ENCODE peak calls at places on chromosomes 1 and 21, in five cellular contexts. W is HFF-Myc, T is GM10248, Y is pancreas, S is GM20000. G is an unnamed sample.

GRCh38 chr1:92537333-92537884 is 50.7 kb upstream of the GFI1 start:
- DNase-seq in W (no peak), T (no peak), Y (no peak), S (no peak), G (no peak)

GRCh38 chr1:213982814-213983588 is 4.8 kb upstream of the PROX1 start:
- DNase-seq in W (no peak), T (no peak), Y (peak), S (peak), G (no peak)

GRCh38 chr21:45893166-45894106 is 88.1 kb upstream of the COL6A1 start:
- DNase-seq in W (no peak), T (no peak), Y (peak), S (no peak), G (no peak)

GRCh38 chr1:147391114-147391513 is 148.6 kb downstream of the CHD1L start:
- DNase-seq in W (no peak), T (no peak), Y (no peak), S (no peak), G (no peak)

GRCh38 chr1:178683304-178683703 is 41.7 kb upstream of the RALGPS2 start:
- DNase-seq in W (no peak), T (no peak), Y (no peak), S (no peak), G (no peak)

GRCh38 chr1:22471078-22471477 is 19.4 kb downstream of the ZBTB40 start:
- DNase-seq in W (no peak), T (no peak), Y (peak), S (no peak), G (no peak)

GRCh38 chr1:215071078-215071477 is 11.5 kb upstream of the KCNK2 start:
- DNase-seq in W (no peak), T (no peak), Y (no peak), S (no peak), G (no peak)

GRCh38 chr1:109786531-109787021 is 22.9 kb upstream of the EPS8L3 start:
- DNase-seq in W (no peak), T (no peak), Y (no peak), S (no peak), G (no peak)

GRCh38 chr1:17080881-17081280 is 27.0 kb upstream of the SDHB start:
- DNase-seq in W (no peak), T (no peak), Y (peak), S (no peak), G (no peak)

GRCh38 chr1:25168193-25169071 is 63.9 kb downstream of the SYF2 start:
- DNase-seq in W (no peak), T (no peak), Y (no peak), S (no peak), G (no peak)

GRCh38 chr1:11364170-11364569 is 91.2 kb downstream of the UBIAD1 start:
- DNase-seq in W (no peak), T (no peak), Y (no peak), S (no peak), G (peak)

GRCh38 chr1:53519412-53519811 is 60.2 kb downstream of the DMRTB1 start:
- DNase-seq in W (no peak), T (no peak), Y (no peak), S (no peak), G (no peak)

GRCh38 chr1:54413295-54413694 is 7.1 kb upstream of the SSBP3 start:
- DNase-seq in W (peak), T (no peak), Y (no peak), S (no peak), G (no peak)

GRCh38 chr1:109786107-109786470 is 22.4 kb upstream of the EPS8L3 start:
- DNase-seq in W (no peak), T (no peak), Y (peak), S (no peak), G (no peak)

GRCh38 chr1:156657971-156658319 is 16.0 kb downstream of the BCAN start:
- DNase-seq in W (no peak), T (no peak), Y (no peak), S (no peak), G (no peak)

GRCh38 chr1:53295746-53296722 is 31.8 kb downstream of the LRP8 start:
- DNase-seq in W (no peak), T (peak), Y (no peak), S (peak), G (peak)

GRCh38 chr1:202656951-202657646 is 53.2 kb downstream of the SYT2 start:
- DNase-seq in W (peak), T (no peak), Y (no peak), S (no peak), G (no peak)

GRCh38 chr1:212039622-212040021 is 4.1 kb downstream of the DTL start:
- DNase-seq in W (no peak), T (no peak), Y (no peak), S (no peak), G (no peak)

GRCh38 chr1:41791667-41792484 is 126.8 kb downstream of the HIVEP3 start:
- DNase-seq in W (no peak), T (no peak), Y (no peak), S (no peak), G (no peak)

GRCh38 chr1:41792485-41792770 is 126.3 kb downstream of the HIVEP3 start:
- DNase-seq in W (no peak), T (no peak), Y (no peak), S (no peak), G (no peak)

GRCh38 chr1:41799205-41799604 is 119.5 kb downstream of the HIVEP3 start:
- DNase-seq in W (no peak), T (no peak), Y (no peak), S (no peak), G (no peak)

GRCh38 chr1:41794031-41794430 is 124.7 kb downstream of the HIVEP3 start:
- DNase-seq in W (no peak), T (no peak), Y (no peak), S (no peak), G (no peak)

DNA sequence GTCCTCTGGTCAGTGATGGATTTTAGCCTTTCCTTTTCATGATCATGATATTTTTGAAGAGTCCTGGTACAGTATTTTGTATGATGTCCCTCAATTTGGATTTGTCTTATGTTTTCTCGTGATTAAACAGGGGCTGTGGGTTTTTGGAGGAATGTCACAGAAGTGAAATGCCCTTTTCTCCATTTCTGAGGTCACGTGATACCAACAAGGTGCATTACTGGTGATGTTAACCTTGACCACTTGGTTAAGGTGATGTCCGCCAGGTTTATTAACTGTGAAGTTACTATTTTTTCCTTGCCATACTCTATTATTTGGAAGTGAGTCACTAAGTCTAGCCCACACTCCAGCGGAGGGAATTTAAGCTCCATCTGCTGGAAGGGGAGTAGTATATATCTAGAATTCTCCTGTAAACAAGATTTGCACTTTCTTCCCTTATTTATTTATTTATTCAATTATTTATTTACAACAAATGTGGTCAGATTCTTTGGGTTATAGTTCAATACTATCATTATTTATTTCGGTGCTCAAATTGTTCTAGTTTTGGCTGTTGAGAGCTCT is 123.4 kb downstream of the HIVEP3 start:
- DNase-seq in W (no peak), T (no peak), Y (no peak), S (no peak), G (no peak)
- TF ChIP-seq CTCF in W (peak), T (no peak), Y (no peak), S (no peak), G (no peak)

DNA sequence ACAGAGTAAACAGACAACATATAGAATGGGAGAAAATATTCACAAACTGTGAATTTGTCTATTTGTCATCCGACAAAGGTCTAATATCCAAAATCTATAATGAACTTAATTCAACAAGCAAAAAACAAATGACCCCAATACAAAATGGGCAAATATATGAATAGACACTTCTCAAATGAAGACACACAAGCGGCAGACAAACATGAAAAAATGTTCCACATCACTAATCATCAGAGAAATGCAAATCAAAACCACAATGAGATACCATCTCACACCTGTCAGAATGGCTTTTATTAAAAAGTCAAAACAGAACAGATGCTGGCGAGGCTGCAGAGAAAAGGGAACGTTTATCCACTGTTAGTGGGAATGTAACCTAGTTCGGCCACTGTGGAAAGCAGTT is 72.7 kb downstream of the SMYD3 start:
- DNase-seq in W (no peak), T (no peak), Y (no peak), S (no peak), G (no peak)
- TF ChIP-seq CTCF in W (no peak), T (no peak), Y (no peak), S (no peak), G (no peak)

DNA sequence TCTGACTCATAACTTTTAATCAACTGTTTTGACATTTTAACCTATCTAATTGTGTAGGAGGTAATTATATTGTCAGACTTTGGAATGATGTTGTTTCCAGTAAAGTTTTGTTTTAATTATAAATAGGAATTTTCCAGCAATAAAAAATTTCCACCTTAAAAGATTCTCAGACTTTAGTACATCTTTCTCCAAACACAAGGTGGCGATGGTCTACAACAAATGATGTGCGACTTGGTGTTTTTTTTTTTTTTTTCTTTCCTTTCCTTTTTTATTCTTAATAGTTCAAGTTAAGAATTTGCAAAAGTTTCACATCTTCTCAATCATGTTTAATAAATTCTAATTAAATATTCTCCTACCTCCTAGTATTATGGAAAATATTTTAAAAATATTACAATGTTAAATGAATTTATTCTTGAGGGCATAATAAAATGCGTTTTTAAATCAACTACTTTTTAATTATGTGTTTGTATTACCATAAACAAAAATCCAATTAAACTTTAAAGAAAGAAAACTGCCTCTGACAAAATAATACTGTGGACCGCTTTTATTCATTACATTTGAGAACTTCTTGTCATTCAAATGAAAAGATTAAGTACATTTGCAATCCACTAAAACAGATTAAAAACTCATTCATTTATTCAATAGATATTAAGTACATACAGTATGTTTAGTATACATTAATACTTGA is 4.4 kb upstream of the ADAMTS1 start:
- DNase-seq in W (no peak), T (no peak), Y (no peak), S (no peak), G (no peak)
- TF ChIP-seq CTCF in W (peak), T (peak), Y (no peak), S (no peak), G (no peak)

GRCh38 chr1:183281039-183281438 is 95.0 kb downstream of the LAMC2 start:
- DNase-seq in W (no peak), T (no peak), Y (no peak), S (no peak), G (no peak)
- TF ChIP-seq CTCF in W (no peak), T (no peak), Y (no peak), S (no peak), G (no peak)

DNA sequence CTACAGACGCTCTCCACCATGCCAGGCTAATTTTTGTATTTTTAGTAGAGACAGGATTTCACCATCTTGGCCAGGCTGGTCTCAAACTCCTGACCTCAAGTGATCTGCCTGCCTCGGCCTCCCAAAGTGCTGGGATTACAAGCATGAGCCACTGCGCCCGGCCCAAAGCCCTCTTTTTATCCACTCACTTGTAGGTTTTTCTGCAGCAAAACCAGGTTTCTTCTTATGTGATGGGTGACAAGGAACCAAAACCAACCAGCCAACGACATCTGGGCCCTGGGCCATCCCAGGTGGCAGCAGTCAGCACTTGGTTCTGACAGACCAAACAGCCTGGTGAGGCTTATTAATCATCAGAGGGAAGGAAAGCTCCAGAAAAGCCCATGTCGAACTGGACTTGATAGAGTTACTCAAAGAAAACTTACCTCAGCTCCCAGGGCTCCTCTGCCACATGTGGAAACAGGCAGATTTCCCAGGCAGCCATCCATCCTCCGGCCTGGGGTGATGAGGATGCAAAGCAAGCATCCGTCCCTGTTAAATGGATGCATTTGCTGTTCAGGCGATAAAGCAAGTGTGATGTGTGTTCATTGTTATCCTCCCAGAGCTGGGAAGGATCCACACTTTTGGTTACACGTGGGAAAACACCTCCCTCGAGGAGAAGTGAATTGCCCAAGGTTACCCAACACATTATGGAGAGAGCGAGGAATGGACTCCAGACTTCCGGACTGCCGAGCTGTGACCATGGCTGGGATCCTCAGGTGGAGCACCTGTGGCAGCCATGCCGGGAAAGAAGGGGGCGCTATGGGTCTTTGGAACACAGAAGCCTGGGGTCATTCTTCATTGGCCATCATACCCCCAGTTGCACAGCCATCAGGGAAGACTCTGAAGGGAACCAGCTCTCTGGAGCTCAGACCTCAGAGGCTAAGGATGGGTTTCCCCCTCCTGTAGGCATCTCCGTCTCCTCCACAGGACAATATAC is 118.8 kb downstream of the HUNK start:
- DNase-seq in W (no peak), T (no peak), Y (no peak), S (no peak), G (no peak)
- TF ChIP-seq CTCF in W (peak), T (no peak), Y (no peak), S (no peak), G (no peak)

DNA sequence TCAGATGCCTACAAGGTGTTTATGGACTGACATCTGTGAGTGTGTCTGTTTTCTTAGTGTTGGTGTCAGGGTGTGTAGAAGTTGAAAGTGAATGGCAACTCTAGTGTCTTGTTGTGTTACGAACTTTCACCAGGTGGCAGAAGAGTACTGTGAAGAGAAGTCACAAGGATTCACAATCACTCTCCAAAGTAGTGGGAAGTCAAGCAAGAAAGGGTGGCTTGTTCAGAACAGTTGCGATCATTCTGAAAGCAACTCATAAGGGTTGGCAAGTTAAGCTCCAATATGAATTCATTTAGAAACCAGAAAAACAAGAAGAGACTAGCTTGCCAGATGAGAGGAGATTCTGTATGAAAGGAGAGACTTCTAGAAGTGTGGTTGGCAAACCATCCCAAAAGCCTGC is 86.1 kb downstream of the FASLG start:
- DNase-seq in W (peak), T (peak), Y (no peak), S (peak), G (peak)
- TF ChIP-seq CTCF in W (peak), T (peak), Y (no peak), S (peak), G (peak)

DNA sequence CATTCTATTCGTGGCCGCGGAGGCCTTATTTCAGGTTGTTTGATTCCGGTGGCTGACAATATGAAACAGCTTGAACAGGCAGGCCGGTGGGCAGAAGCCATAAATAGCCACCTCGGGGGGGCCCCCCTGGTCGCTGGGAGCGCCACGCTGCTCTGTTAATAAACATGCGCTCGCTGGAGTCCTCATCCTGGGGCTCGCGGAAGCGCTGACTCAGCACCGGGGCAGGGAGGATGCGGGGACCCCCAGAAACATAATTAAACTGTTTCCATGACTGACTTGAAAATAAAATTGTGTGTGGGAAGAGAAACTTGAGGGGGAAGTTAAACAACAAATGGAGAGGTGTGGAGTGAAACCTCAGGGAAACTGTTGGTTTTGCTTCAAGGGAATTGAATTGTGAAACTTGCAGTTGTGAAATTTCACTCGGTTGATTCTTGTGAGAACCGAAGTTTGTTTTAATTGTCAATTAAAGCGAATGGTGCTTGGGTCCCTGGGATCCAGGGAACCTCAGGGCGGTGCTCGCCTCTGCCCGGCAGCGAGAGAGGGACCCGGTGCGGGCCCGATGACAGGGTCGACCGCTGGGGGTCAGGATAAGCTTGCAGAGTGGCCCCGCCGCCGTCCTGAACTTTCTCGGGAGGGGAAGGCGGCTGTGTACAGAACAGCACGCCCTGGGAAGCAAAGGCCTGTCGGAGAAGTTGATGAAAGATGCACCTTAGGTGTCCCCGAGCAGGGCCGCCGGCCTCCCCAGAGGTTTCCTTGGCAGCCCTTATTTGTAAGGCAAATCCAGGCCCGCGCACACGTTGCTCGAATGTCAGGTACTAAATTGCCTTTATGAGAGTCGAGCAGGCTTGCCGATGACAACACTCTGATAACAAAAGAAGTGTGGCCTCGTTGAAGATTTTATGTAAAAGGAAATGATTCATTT is 176.9 kb upstream of the LMO4 start:
- DNase-seq in W (no peak), T (peak), Y (peak), S (peak), G (peak)
- TF ChIP-seq CTCF in W (no peak), T (peak), Y (no peak), S (peak), G (peak)

DNA sequence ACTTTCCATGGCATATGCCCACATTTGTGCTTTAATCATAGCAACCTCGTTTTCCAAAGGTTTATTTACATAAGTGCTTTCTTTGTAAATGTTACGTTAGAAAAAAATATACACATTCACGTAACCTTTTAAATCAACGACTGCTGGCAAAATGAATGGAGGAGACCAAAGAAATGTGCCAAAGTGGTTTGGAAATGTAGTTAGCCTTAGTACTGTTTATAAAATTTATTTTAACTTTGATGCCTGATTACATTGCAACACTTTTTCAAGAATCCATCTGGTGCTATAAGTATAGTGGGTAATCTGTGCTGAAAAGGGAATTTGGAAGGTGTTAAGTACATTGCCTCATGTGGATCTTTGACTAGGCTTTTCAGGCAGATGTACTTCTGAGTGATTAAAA is 108.9 kb downstream of the IFI44 start:
- DNase-seq in W (no peak), T (no peak), Y (no peak), S (no peak), G (no peak)
- TF ChIP-seq CTCF in W (no peak), T (no peak), Y (no peak), S (no peak), G (no peak)